ENCODE peak calls at places on chromosomes 1 and 21, in six cellular contexts. One of them, this sample, is unnamed.

GRCh38 chr1:50335914-50336313 is 87.3 kb downstream of the DMRTA2 start:
- DNase-seq in K562: no peak
- DNase-seq in HepG2: no peak
- DNase-seq in GM12878: no peak
- DNase-seq in SK-N-SH: peak; percentile 48
- DNase-seq in H1: no peak
- DNase-seq in this sample: no peak

GRCh38 chr1:9233241-9233941 is 1.2 kb upstream of the H6PD start:
- DNase-seq in K562: no peak
- DNase-seq in HepG2: peak; percentile 92
- DNase-seq in GM12878: no peak
- DNase-seq in SK-N-SH: no peak
- DNase-seq in H1: no peak
- DNase-seq in this sample: peak; percentile 86

GRCh38 chr1:85607126-85607912 is 26.8 kb downstream of the CCN1 start:
- DNase-seq in K562: no peak
- DNase-seq in HepG2: peak; percentile 85
- DNase-seq in GM12878: no peak
- DNase-seq in SK-N-SH: no peak
- DNase-seq in H1: peak; percentile 77
- DNase-seq in this sample: no peak

GRCh38 chr1:23528245-23528978 is 2.6 kb downstream of the E2F2 start:
- DNase-seq in K562: peak; percentile 86
- DNase-seq in HepG2: peak; percentile 85
- DNase-seq in GM12878: peak; percentile 76
- DNase-seq in SK-N-SH: peak; percentile 45
- DNase-seq in H1: no peak
- DNase-seq in this sample: peak; percentile 95

GRCh38 chr1:193192586-193192985 is 6.2 kb upstream of the B3GALT2 start:
- DNase-seq in K562: no peak
- DNase-seq in HepG2: no peak
- DNase-seq in GM12878: no peak
- DNase-seq in SK-N-SH: no peak
- DNase-seq in H1: no peak
- DNase-seq in this sample: no peak

GRCh38 chr1:97943354-97943753 is 22.5 kb upstream of the DPYD start:
- DNase-seq in K562: no peak
- DNase-seq in HepG2: no peak
- DNase-seq in GM12878: no peak
- DNase-seq in SK-N-SH: peak; percentile 55
- DNase-seq in H1: no peak
- DNase-seq in this sample: no peak

GRCh38 chr1:186102559-186103148 is 272.4 kb downstream of the TPR start:
- DNase-seq in K562: no peak
- DNase-seq in HepG2: no peak
- DNase-seq in GM12878: no peak
- DNase-seq in SK-N-SH: no peak
- DNase-seq in H1: no peak
- DNase-seq in this sample: no peak

GRCh38 chr1:159207774-159208459 is 3.2 kb downstream of the ACKR1 start:
- DNase-seq in K562: no peak
- DNase-seq in HepG2: no peak
- DNase-seq in GM12878: no peak
- DNase-seq in SK-N-SH: no peak
- DNase-seq in H1: no peak
- DNase-seq in this sample: no peak

GRCh38 chr1:196933531-196934189 is 9.9 kb upstream of the CFHR2 start:
- DNase-seq in K562: peak; percentile 64
- DNase-seq in HepG2: no peak
- DNase-seq in GM12878: no peak
- DNase-seq in SK-N-SH: peak; percentile 1
- DNase-seq in H1: peak; percentile 50
- DNase-seq in this sample: no peak

GRCh38 chr1:84571150-84571535 is 3.1 kb downstream of the CTBS start:
- DNase-seq in K562: no peak
- DNase-seq in HepG2: no peak
- DNase-seq in GM12878: no peak
- DNase-seq in SK-N-SH: no peak
- DNase-seq in H1: no peak
- DNase-seq in this sample: no peak

GRCh38 chr1:190453550-190453949 is 24.1 kb downstream of the BRINP3 start:
- DNase-seq in K562: no peak
- DNase-seq in HepG2: no peak
- DNase-seq in GM12878: no peak
- DNase-seq in SK-N-SH: no peak
- DNase-seq in H1: no peak
- DNase-seq in this sample: no peak

GRCh38 chr1:218496561-218496960 is 151.4 kb downstream of the TGFB2 start:
- DNase-seq in K562: no peak
- DNase-seq in HepG2: peak; percentile 47
- DNase-seq in GM12878: no peak
- DNase-seq in SK-N-SH: no peak
- DNase-seq in H1: no peak
- DNase-seq in this sample: no peak

GRCh38 chr1:113917400-113918082 is 11.6 kb upstream of the HIPK1 start:
- DNase-seq in K562: no peak
- DNase-seq in HepG2: no peak
- DNase-seq in GM12878: no peak
- DNase-seq in SK-N-SH: no peak
- DNase-seq in H1: no peak
- DNase-seq in this sample: no peak

GRCh38 chr1:171595324-171595723 is 26.7 kb upstream of the MYOCOS start:
- DNase-seq in K562: no peak
- DNase-seq in HepG2: no peak
- DNase-seq in GM12878: no peak
- DNase-seq in SK-N-SH: no peak
- DNase-seq in H1: no peak
- DNase-seq in this sample: no peak

GRCh38 chr1:143720087-143721023 is 251.4 kb downstream of the FAM72C start:
- DNase-seq in K562: peak; percentile 50
- DNase-seq in HepG2: no peak
- DNase-seq in GM12878: no peak
- DNase-seq in SK-N-SH: no peak
- DNase-seq in H1: peak; percentile 61
- DNase-seq in this sample: peak; percentile 92

GRCh38 chr1:52927219-52928082 is at the start of gene SCP2:
- DNase-seq in K562: peak; percentile 85
- DNase-seq in HepG2: peak; percentile 51
- DNase-seq in GM12878: no peak
- DNase-seq in SK-N-SH: peak; percentile 85
- DNase-seq in H1: peak; percentile 85
- DNase-seq in this sample: peak; percentile 63

GRCh38 chr1:118987431-118988185 is 535 bp downstream of the TBX15 start:
- DNase-seq in K562: no peak
- DNase-seq in HepG2: no peak
- DNase-seq in GM12878: no peak
- DNase-seq in SK-N-SH: no peak
- DNase-seq in H1: peak; percentile 83
- DNase-seq in this sample: no peak

GRCh38 chr21:36355868-36356267 is 29.3 kb upstream of the CHAF1B start:
- DNase-seq in K562: no peak
- DNase-seq in HepG2: no peak
- DNase-seq in GM12878: no peak
- DNase-seq in SK-N-SH: no peak
- DNase-seq in H1: no peak
- DNase-seq in this sample: no peak

GRCh38 chr1:232922475-232922874 is 27.9 kb upstream of the NTPCR start:
- DNase-seq in K562: no peak
- DNase-seq in HepG2: no peak
- DNase-seq in GM12878: no peak
- DNase-seq in SK-N-SH: no peak
- DNase-seq in H1: no peak
- DNase-seq in this sample: no peak

GRCh38 chr1:167538657-167539056 is 14.9 kb downstream of the CREG1 start:
- DNase-seq in K562: no peak
- DNase-seq in HepG2: no peak
- DNase-seq in GM12878: no peak
- DNase-seq in SK-N-SH: no peak
- DNase-seq in H1: no peak
- DNase-seq in this sample: no peak

GRCh38 chr1:231541842-231542241 is 13.4 kb downstream of the TSNAX start:
- DNase-seq in K562: no peak
- DNase-seq in HepG2: no peak
- DNase-seq in GM12878: no peak
- DNase-seq in SK-N-SH: no peak
- DNase-seq in H1: no peak
- DNase-seq in this sample: no peak

GRCh38 chr21:15986277-15986676 is 256.5 kb downstream of the USP25 start:
- DNase-seq in K562: no peak
- DNase-seq in HepG2: no peak
- DNase-seq in GM12878: no peak
- DNase-seq in SK-N-SH: no peak
- DNase-seq in H1: no peak
- DNase-seq in this sample: no peak

GRCh38 chr1:68624233-68624632 is 127.4 kb upstream of the DEPDC1 start:
- DNase-seq in K562: no peak
- DNase-seq in HepG2: no peak
- DNase-seq in GM12878: no peak
- DNase-seq in SK-N-SH: no peak
- DNase-seq in H1: no peak
- DNase-seq in this sample: no peak

GRCh38 chr21:38853421-38853919 is 47.7 kb downstream of the ETS2 start:
- DNase-seq in K562: no peak
- DNase-seq in HepG2: peak; percentile 30
- DNase-seq in GM12878: no peak
- DNase-seq in SK-N-SH: no peak
- DNase-seq in H1: peak; percentile 37
- DNase-seq in this sample: peak; percentile 62

GRCh38 chr1:23720256-23720995 is 22.8 kb upstream of the ELOA start:
- DNase-seq in K562: no peak
- DNase-seq in HepG2: no peak
- DNase-seq in GM12878: peak; percentile 92
- DNase-seq in SK-N-SH: no peak
- DNase-seq in H1: no peak
- DNase-seq in this sample: no peak

GRCh38 chr1:23931481-23931880 is 18.3 kb upstream of the CNR2 start:
- DNase-seq in K562: no peak
- DNase-seq in HepG2: no peak
- DNase-seq in GM12878: no peak
- DNase-seq in SK-N-SH: no peak
- DNase-seq in H1: no peak
- DNase-seq in this sample: no peak

GRCh38 chr1:236204656-236205055 is 62.3 kb downstream of the GPR137B start:
- DNase-seq in K562: no peak
- DNase-seq in HepG2: no peak
- DNase-seq in GM12878: no peak
- DNase-seq in SK-N-SH: no peak
- DNase-seq in H1: no peak
- DNase-seq in this sample: no peak

GRCh38 chr1:205480349-205481278 is 23.9 kb upstream of the CDK18 start:
- DNase-seq in K562: no peak
- DNase-seq in HepG2: no peak
- DNase-seq in GM12878: peak; percentile 73
- DNase-seq in SK-N-SH: no peak
- DNase-seq in H1: no peak
- DNase-seq in this sample: no peak

GRCh38 chr1:188089461-188089860 is 1260.7 kb downstream of the PLA2G4A start:
- DNase-seq in K562: no peak
- DNase-seq in HepG2: no peak
- DNase-seq in GM12878: no peak
- DNase-seq in SK-N-SH: no peak
- DNase-seq in H1: no peak
- DNase-seq in this sample: no peak

GRCh38 chr1:17163789-17164666 is 40.9 kb upstream of the PADI1 start:
- DNase-seq in K562: peak; percentile 9
- DNase-seq in HepG2: no peak
- DNase-seq in GM12878: no peak
- DNase-seq in SK-N-SH: no peak
- DNase-seq in H1: no peak
- DNase-seq in this sample: no peak

GRCh38 chr1:212070720-212071302 is 35.3 kb downstream of the DTL start:
- DNase-seq in K562: no peak
- DNase-seq in HepG2: peak; percentile 35
- DNase-seq in GM12878: no peak
- DNase-seq in SK-N-SH: peak; percentile 15
- DNase-seq in H1: no peak
- DNase-seq in this sample: peak; percentile 5
- TF ChIP-seq CTCF in K562: peak; percentile 48
- TF ChIP-seq CTCF in HepG2: peak; percentile 71
- TF ChIP-seq CTCF in GM12878: peak; percentile 51
- TF ChIP-seq CTCF in SK-N-SH: peak; percentile 85
- TF ChIP-seq CTCF in H1: peak; percentile 43
- TF ChIP-seq CTCF in this sample: peak; percentile 19

GRCh38 chr1:20956272-20956671 is 169.2 kb upstream of the HP1BP3 start:
- DNase-seq in K562: no peak
- DNase-seq in HepG2: no peak
- DNase-seq in GM12878: no peak
- DNase-seq in SK-N-SH: no peak
- DNase-seq in H1: no peak
- DNase-seq in this sample: no peak
- TF ChIP-seq GABPA in K562: no peak
- TF ChIP-seq GABPA in HepG2: no peak
- TF ChIP-seq GABPA in GM12878: no peak
- TF ChIP-seq GABPA in SK-N-SH: no peak
- TF ChIP-seq GABPA in H1: no peak
- TF ChIP-seq GABPA in this sample: no peak

GRCh38 chr1:12530462-12531168 is 87.4 kb downstream of the DHRS3 start:
- DNase-seq in K562: no peak
- DNase-seq in HepG2: no peak
- DNase-seq in GM12878: no peak
- DNase-seq in SK-N-SH: no peak
- DNase-seq in H1: no peak
- DNase-seq in this sample: no peak
- H3K4me3 ChIP-seq in K562: no peak overlapping the region
- H3K4me3 ChIP-seq in HepG2: no peak overlapping the region
- H3K4me3 ChIP-seq in GM12878: no peak overlapping the region
- H3K4me3 ChIP-seq in SK-N-SH: no peak overlapping the region
- H3K4me3 ChIP-seq in H1: no peak overlapping the region
- H3K4me3 ChIP-seq in this sample: no peak overlapping the region

DNA sequence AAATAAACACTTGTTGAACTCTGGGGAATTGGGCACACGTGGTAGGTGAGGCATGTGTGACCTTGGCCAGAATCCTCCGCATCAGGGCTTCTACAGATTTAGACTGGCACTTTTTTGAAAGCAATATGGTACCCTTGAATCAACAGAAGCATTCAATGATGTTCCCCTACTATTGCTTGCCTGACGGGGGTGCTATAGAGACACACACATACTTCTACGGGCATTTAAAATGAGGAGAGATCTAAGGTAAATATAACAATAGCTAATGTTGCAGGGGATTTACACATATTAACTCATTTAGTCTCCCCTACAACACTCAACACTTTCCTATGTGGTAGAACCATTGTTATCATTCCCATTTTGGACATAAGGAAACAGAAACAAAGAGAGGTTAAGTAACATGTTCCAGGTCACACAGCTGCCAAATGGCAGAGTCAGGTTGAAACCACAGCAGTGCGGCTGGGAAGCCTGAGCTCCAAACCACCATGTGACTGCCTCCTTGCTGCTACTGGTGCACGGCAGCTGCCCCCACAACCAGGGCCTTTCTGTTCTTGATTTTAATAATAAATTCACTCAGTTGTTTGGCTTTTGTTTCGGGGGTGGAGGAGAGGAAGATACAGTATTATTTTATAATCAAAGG is 147.4 kb downstream of the ZNF281 start:
- DNase-seq in K562: no peak
- DNase-seq in HepG2: no peak
- DNase-seq in GM12878: peak; percentile 43
- DNase-seq in SK-N-SH: no peak
- DNase-seq in H1: no peak
- DNase-seq in this sample: no peak
- TF ChIP-seq CTCF in K562: peak; percentile 70
- TF ChIP-seq CTCF in HepG2: peak; percentile 7
- TF ChIP-seq CTCF in GM12878: peak; percentile 36
- TF ChIP-seq CTCF in SK-N-SH: peak; percentile 17
- TF ChIP-seq CTCF in H1: peak; percentile 48
- TF ChIP-seq CTCF in this sample: no peak

GRCh38 chr1:155127105-155127671 is 488 bp upstream of the EFNA1 start:
- DNase-seq in K562: peak; percentile 41
- DNase-seq in HepG2: peak; percentile 99
- DNase-seq in GM12878: no peak
- DNase-seq in SK-N-SH: peak; percentile 77
- DNase-seq in H1: peak; percentile 63
- DNase-seq in this sample: no peak
- TF ChIP-seq GABPA in K562: no peak
- TF ChIP-seq GABPA in HepG2: no peak
- TF ChIP-seq GABPA in GM12878: no peak
- TF ChIP-seq GABPA in SK-N-SH: no peak
- TF ChIP-seq GABPA in H1: no peak
- TF ChIP-seq GABPA in this sample: no peak